ENCODE peak calls at places on chromosomes 6 and 20, in four cellular contexts. O is fibroblast of the conjunctiva, B is AML-193, C is Peyer's patch. Y is an unnamed sample.

GRCh38 chr20:15653396-15654207 is 919.6 kb downstream of the KIF16B start:
- DNase-seq in O (no peak), B (no peak), C (no peak), Y (no peak)

GRCh38 chr6:37309692-37310091 is 44.1 kb upstream of the RNF8 start:
- DNase-seq in O (no peak), B (no peak), C (no peak), Y (no peak)

GRCh38 chr6:456887-457286 is 65.3 kb downstream of the IRF4 start:
- DNase-seq in O (no peak), B (no peak), C (no peak), Y (no peak)

GRCh38 chr6:83215131-83216047 is 22.2 kb downstream of the RWDD2A start:
- DNase-seq in O (peak), B (peak), C (peak), Y (peak)

GRCh38 chr6:137739544-137739943 is 127.5 kb upstream of the TNFAIP3 start:
- DNase-seq in O (no peak), B (no peak), C (no peak), Y (no peak)

GRCh38 chr6:115891111-115891669 is 169.5 kb downstream of the FRK start:
- DNase-seq in O (peak), B (no peak), C (no peak), Y (no peak)

GRCh38 chr6:148287979-148288378 is 54.7 kb upstream of the SASH1 start:
- DNase-seq in O (no peak), B (no peak), C (no peak), Y (no peak)

GRCh38 chr6:14775528-14775927 is 470.3 kb upstream of the JARID2 start:
- DNase-seq in O (no peak), B (no peak), C (no peak), Y (no peak)

GRCh38 chr6:13194852-13195251 is 133.5 kb downstream of the TBC1D7 start:
- DNase-seq in O (peak), B (peak), C (peak), Y (peak)

GRCh38 chr20:33650753-33651561 is 11.2 kb upstream of the C20orf144 start:
- DNase-seq in O (no peak), B (no peak), C (no peak), Y (no peak)

GRCh38 chr6:125375841-125376240 is 74.1 kb upstream of the HDDC2 start:
- DNase-seq in O (peak), B (no peak), C (no peak), Y (no peak)

GRCh38 chr20:376750-377149 is 3.8 kb upstream of the TRIB3 start:
- DNase-seq in O (no peak), B (no peak), C (no peak), Y (no peak)

GRCh38 chr20:13486694-13487093 is 152.0 kb downstream of the TASP1 start:
- DNase-seq in O (no peak), B (no peak), C (no peak), Y (no peak)

GRCh38 chr20:36463212-36464061 is 77.9 kb upstream of the MYL9 start:
- DNase-seq in O (no peak), B (no peak), C (no peak), Y (no peak)

GRCh38 chr6:11163932-11164331 is 52.4 kb upstream of the ERVFRD-1 start:
- DNase-seq in O (no peak), B (no peak), C (no peak), Y (no peak)

GRCh38 chr20:34553366-34553867 is 5.1 kb upstream of the MAP1LC3A start:
- DNase-seq in O (no peak), B (no peak), C (no peak), Y (no peak)

GRCh38 chr6:47414517-47415167 is 62.9 kb upstream of the CD2AP start:
- DNase-seq in O (peak), B (peak), C (no peak), Y (no peak)

GRCh38 chr6:38058022-38058421 is 238.5 kb downstream of the ZFAND3 start:
- DNase-seq in O (peak), B (no peak), C (no peak), Y (no peak)